ENCODE peak calls at places on chromosomes 16 and 17, in four cellular contexts. D, K, H and R are unnamed samples.

GRCh38 chr17:15332338-15332737 is 9.1 kb downstream of the TEKT3 start:
- DNase-seq in K (no peak), H (no peak), D (peak; percentile 86), R (no peak)

GRCh38 chr17:79728908-79729471 is 1.8 kb upstream of the ENPP7 start:
- DNase-seq in D (no peak), K (no peak), H (no peak), R (no peak)

GRCh38 chr17:56690441-56691291 is 97.2 kb downstream of the NOG start:
- DNase-seq in D (no peak), H (no peak), K (peak; percentile 34), R (no peak)

GRCh38 chr17:42387221-42387657 is 1.0 kb downstream of the STAT3 start:
- DNase-seq in H (no peak), K (no peak), D (no peak), R (peak; percentile 70)

GRCh38 chr17:81221842-81222619 is 734 bp downstream of the CEP131 start:
- DNase-seq in D (no peak), K (no peak), H (no peak), R (no peak)

GRCh38 chr16:75251280-75252048 is at the start of gene BCAR1:
- DNase-seq in D (peak; percentile 97), H (no peak), K (peak; percentile 85), R (peak; percentile 78)

GRCh38 chr16:4402439-4403132 is 13.8 kb downstream of the CORO7 start:
- DNase-seq in D (peak; percentile 93), H (peak; percentile 76), K (no peak), R (no peak)

GRCh38 chr17:21285164-21286065 is 904 bp downstream of the MAP2K3 start:
- DNase-seq in H (no peak), K (no peak), D (no peak), R (no peak)

GRCh38 chr17:33292184-33292980 is 713 bp downstream of the ASIC2 start:
- DNase-seq in K (no peak), H (no peak), D (peak; percentile 73), R (no peak)

GRCh38 chr16:8716592-8716991 is 42.2 kb downstream of the ABAT start:
- DNase-seq in D (no peak), H (no peak), K (no peak), R (no peak)

GRCh38 chr17:55056530-55056929 is 88.0 kb downstream of the STXBP4 start:
- DNase-seq in D (no peak), K (no peak), H (no peak), R (no peak)

GRCh38 chr16:56317998-56318912 is 107.1 kb downstream of the AMFR start:
- DNase-seq in D (peak; percentile 98), K (peak; percentile 50), H (peak; percentile 72), R (peak; percentile 52)

GRCh38 chr17:32124985-32125847 is 17.1 kb upstream of the RHOT1 start:
- DNase-seq in D (no peak), H (no peak), K (no peak), R (no peak)

GRCh38 chr16:14364386-14365199 is 265.5 kb downstream of the PARN start:
- DNase-seq in D (peak; percentile 54), K (no peak), H (no peak), R (no peak)

GRCh38 chr17:5585814-5586558 is 1.7 kb upstream of the NLRP1 start:
- DNase-seq in H (no peak), D (peak; percentile 25), K (no peak), R (no peak)

GRCh38 chr16:2159052-2159838 is 3.7 kb downstream of the TRAF7 start:
- DNase-seq in K (no peak), H (no peak), D (no peak), R (no peak)

GRCh38 chr16:30748634-30749445 is 615 bp downstream of the PHKG2 start:
- DNase-seq in H (no peak), K (no peak), D (peak; percentile 71), R (no peak)

GRCh38 chr17:16122697-16123434 is 92.5 kb downstream of the NCOR1 start:
- DNase-seq in D (no peak), K (no peak), H (no peak), R (no peak)

GRCh38 chr16:3004319-3004718 is 8.4 kb upstream of the CLDN9 start:
- DNase-seq in D (no peak), H (no peak), K (no peak), R (no peak)

GRCh38 chr17:27670791-27671590 is 40.0 kb downstream of the LGALS9 start:
- DNase-seq in D (no peak), H (no peak), K (no peak), R (no peak)

GRCh38 chr16:27460213-27460612 is 58.2 kb downstream of the IL21R start:
- DNase-seq in H (no peak), K (no peak), D (no peak), R (no peak)

GRCh38 chr17:67156269-67157199 is 88.5 kb downstream of the HELZ start:
- DNase-seq in K (no peak), H (no peak), D (peak; percentile 12), R (no peak)

GRCh38 chr16:3980311-3981111 is 100.0 kb upstream of the CREBBP start:
- DNase-seq in K (no peak), D (no peak), H (no peak), R (no peak)